ENCODE peak calls at places on chromosomes 12 and 14, in seven cellular contexts. One of them, this sample, is unnamed.

GRCh38 chr14:65168840-65169239 is 66.5 kb upstream of the MAX start:
- DNase-seq in astrocyte of the cerebellum: no peak
- DNase-seq in neural crest cell: no peak
- DNase-seq in AG20443: no peak
- DNase-seq in H54: no peak
- DNase-seq in left lung: no peak
- DNase-seq in brain pericyte: no peak
- DNase-seq in this sample: no peak

GRCh38 chr12:106648736-106649135 is 65.9 kb downstream of the RFX4 start:
- DNase-seq in astrocyte of the cerebellum: no peak
- DNase-seq in neural crest cell: no peak
- DNase-seq in AG20443: no peak
- DNase-seq in H54: no peak
- DNase-seq in left lung: no peak
- DNase-seq in brain pericyte: no peak
- DNase-seq in this sample: no peak

GRCh38 chr12:96578526-96579125 is 89.2 kb downstream of the CFAP54 start:
- DNase-seq in astrocyte of the cerebellum: peak; percentile 53
- DNase-seq in neural crest cell: no peak
- DNase-seq in AG20443: peak; percentile 60
- DNase-seq in H54: no peak
- DNase-seq in left lung: no peak
- DNase-seq in brain pericyte: no peak
- DNase-seq in this sample: no peak

GRCh38 chr14:91167380-91167770 is 53.5 kb downstream of the DGLUCY start:
- DNase-seq in astrocyte of the cerebellum: no peak
- DNase-seq in neural crest cell: no peak
- DNase-seq in AG20443: no peak
- DNase-seq in H54: no peak
- DNase-seq in left lung: no peak
- DNase-seq in brain pericyte: no peak
- DNase-seq in this sample: no peak

GRCh38 chr14:47040490-47040889 is 388.9 kb upstream of the RPL10L start:
- DNase-seq in astrocyte of the cerebellum: no peak
- DNase-seq in neural crest cell: no peak
- DNase-seq in AG20443: no peak
- DNase-seq in H54: no peak
- DNase-seq in left lung: no peak
- DNase-seq in brain pericyte: peak; percentile 2
- DNase-seq in this sample: no peak

GRCh38 chr12:53973093-53974042 is at the start of gene HOXC11:
- DNase-seq in astrocyte of the cerebellum: no peak
- DNase-seq in neural crest cell: no peak
- DNase-seq in AG20443: peak; percentile 34
- DNase-seq in H54: peak; percentile 67
- DNase-seq in left lung: no peak
- DNase-seq in brain pericyte: no peak
- DNase-seq in this sample: no peak

GRCh38 chr12:6535960-6536847 is 1.9 kb downstream of the GAPDH start:
- DNase-seq in astrocyte of the cerebellum: no peak
- DNase-seq in neural crest cell: no peak
- DNase-seq in AG20443: no peak
- DNase-seq in H54: no peak
- DNase-seq in left lung: no peak
- DNase-seq in brain pericyte: no peak
- DNase-seq in this sample: no peak

GRCh38 chr14:100402631-100403030 is 79.5 kb downstream of the SLC25A47 start:
- DNase-seq in astrocyte of the cerebellum: no peak
- DNase-seq in neural crest cell: no peak
- DNase-seq in AG20443: no peak
- DNase-seq in H54: no peak
- DNase-seq in left lung: no peak
- DNase-seq in brain pericyte: no peak
- DNase-seq in this sample: no peak

GRCh38 chr12:124434364-124434763 is 133.0 kb downstream of the NCOR2 start:
- DNase-seq in astrocyte of the cerebellum: no peak
- DNase-seq in neural crest cell: no peak
- DNase-seq in AG20443: no peak
- DNase-seq in H54: no peak
- DNase-seq in left lung: no peak
- DNase-seq in brain pericyte: no peak
- DNase-seq in this sample: no peak

GRCh38 chr12:52794479-52795331 is 1.2 kb downstream of the KRT3 start:
- DNase-seq in astrocyte of the cerebellum: no peak
- DNase-seq in neural crest cell: no peak
- DNase-seq in AG20443: peak; percentile 33
- DNase-seq in H54: no peak
- DNase-seq in left lung: no peak
- DNase-seq in brain pericyte: no peak
- DNase-seq in this sample: peak; percentile 17

GRCh38 chr12:85872497-85873091 is 1.5 kb upstream of the NTS start:
- DNase-seq in astrocyte of the cerebellum: peak; percentile 49
- DNase-seq in neural crest cell: no peak
- DNase-seq in AG20443: peak; percentile 30
- DNase-seq in H54: no peak
- DNase-seq in left lung: no peak
- DNase-seq in brain pericyte: no peak
- DNase-seq in this sample: peak; percentile 25

GRCh38 chr12:130945793-130946492 is 7.8 kb upstream of the ADGRD1 start:
- DNase-seq in astrocyte of the cerebellum: no peak
- DNase-seq in neural crest cell: no peak
- DNase-seq in AG20443: peak; percentile 82
- DNase-seq in H54: no peak
- DNase-seq in left lung: no peak
- DNase-seq in brain pericyte: no peak
- DNase-seq in this sample: no peak

GRCh38 chr12:92496790-92497189 is 206.0 kb upstream of the PLEKHG7 start:
- DNase-seq in astrocyte of the cerebellum: no peak
- DNase-seq in neural crest cell: no peak
- DNase-seq in AG20443: no peak
- DNase-seq in H54: no peak
- DNase-seq in left lung: no peak
- DNase-seq in brain pericyte: no peak
- DNase-seq in this sample: no peak

This sample was measured in keratinocyte.